ENCODE peak calls at places on chromosomes 3 and 15, in seven cellular contexts. O is PC-3, Z is astrocyte, N is astrocyte of the spinal cord, D is stomach, L is H9, U is neural crest cell. T is an unnamed sample.

GRCh38 chr3:15585111-15585844 is 16.1 kb downstream of the HACL1 start:
- DNase-seq in D (peak), L (no peak), U (no peak), O (no peak), N (no peak), Z (no peak), T (no peak)

GRCh38 chr3:20035019-20035418 is 5.2 kb upstream of the KAT2B start:
- DNase-seq in U (no peak), Z (no peak), O (no peak), D (no peak), L (no peak), N (no peak), T (no peak)

GRCh38 chr15:25736451-25736850 is 126.7 kb downstream of the ATP10A start:
- DNase-seq in U (no peak), N (no peak), L (no peak), O (no peak), D (no peak), Z (peak), T (no peak)

GRCh38 chr3:155739154-155739553 is 5.7 kb downstream of the PLCH1 start:
- DNase-seq in O (no peak), Z (no peak), N (no peak), U (no peak), L (no peak), D (no peak), T (no peak)

GRCh38 chr3:100001514-100002270 is 112.6 kb downstream of the FILIP1L start:
- DNase-seq in O (peak), N (no peak), L (no peak), U (no peak), Z (no peak), D (no peak), T (no peak)

GRCh38 chr3:179544981-179545645 is 17.6 kb upstream of the ACTL6A start:
- DNase-seq in Z (peak), U (no peak), L (no peak), O (peak), D (no peak), N (peak), T (no peak)

GRCh38 chr3:33597257-33597689 is 120.8 kb downstream of the CLASP2 start:
- DNase-seq in O (no peak), N (no peak), L (no peak), D (no peak), U (no peak), Z (no peak), T (no peak)

GRCh38 chr3:69821133-69821532 is 81.9 kb downstream of the MITF start:
- DNase-seq in O (no peak), U (no peak), L (no peak), N (no peak), Z (peak), D (no peak), T (no peak)

GRCh38 chr15:64751464-64751863 is 23.9 kb downstream of the RBPMS2 start:
- DNase-seq in N (no peak), U (no peak), O (no peak), D (no peak), L (no peak), Z (no peak), T (no peak)

DNA sequence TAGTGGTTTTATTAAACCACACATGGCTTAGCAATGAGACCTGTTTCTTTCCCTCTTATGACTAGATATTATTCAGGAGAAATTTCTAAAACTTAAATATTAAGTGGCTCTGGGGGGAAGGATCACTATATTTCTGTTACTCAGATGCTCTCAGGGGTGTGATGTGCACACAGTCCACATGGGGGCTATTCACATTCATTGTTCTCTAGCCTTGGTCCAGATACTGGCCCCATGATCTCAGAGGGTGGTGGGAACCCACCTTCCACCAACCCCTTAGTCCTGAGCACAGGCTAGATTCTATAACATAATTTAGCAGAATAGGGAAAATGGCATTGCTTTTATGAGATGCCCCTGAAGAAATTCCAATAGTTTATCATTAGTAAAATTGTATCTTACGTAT is 149.0 kb upstream of the ST8SIA2 start:
- DNase-seq in D (no peak), L (no peak), U (no peak), N (no peak), O (no peak), Z (no peak), T (no peak)
- TF ChIP-seq CTCF in D (no peak), L (no peak), U (peak), N (no peak), O (no peak), Z (no peak), T (peak)

DNA sequence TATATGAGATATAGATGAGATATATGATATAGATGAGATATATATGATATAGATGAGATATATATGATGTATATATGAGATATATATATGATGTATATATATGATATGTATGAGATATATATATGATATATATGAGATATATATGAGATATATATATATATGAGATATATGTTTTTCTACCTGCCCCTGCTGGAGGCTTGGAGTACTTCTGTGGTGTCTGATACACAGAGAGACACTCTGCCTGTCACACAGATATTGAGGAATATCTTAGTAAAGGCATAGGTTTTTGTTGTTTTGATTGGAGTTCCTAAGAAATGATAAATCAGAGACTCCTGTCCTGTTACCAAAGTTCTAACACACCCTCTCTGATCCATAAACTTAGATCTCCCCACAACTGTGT is 43.0 kb downstream of the TMEM41A start:
- DNase-seq in N (no peak), L (no peak), Z (no peak), O (peak), U (no peak), D (no peak), T (no peak)
- TF ChIP-seq CTCF in N (no peak), L (peak), Z (no peak), O (no peak), U (peak), D (no peak), T (no peak)

DNA sequence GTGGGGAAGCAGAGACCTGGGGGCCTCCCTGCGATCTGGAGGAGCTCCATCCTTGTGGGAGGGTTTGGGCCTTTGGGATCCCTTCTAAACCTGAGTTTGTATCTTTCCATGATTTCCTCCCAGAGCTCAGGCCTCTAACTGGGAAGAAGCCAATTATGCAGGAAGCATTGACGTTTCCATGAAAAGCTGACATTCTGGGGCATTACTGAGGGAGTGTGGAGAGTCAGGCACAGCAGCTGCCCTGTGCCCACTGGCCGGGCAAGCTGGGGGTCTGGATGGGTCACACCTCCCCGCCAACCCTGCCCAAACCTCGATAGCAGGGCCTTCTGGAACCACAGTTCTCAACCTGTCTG is 74.9 kb downstream of the EFCAB12 start:
- DNase-seq in N (no peak), Z (no peak), U (no peak), D (no peak), L (no peak), O (no peak), T (no peak)
- TF ChIP-seq CTCF in N (no peak), Z (no peak), U (no peak), D (no peak), L (no peak), O (no peak), T (no peak)

DNA sequence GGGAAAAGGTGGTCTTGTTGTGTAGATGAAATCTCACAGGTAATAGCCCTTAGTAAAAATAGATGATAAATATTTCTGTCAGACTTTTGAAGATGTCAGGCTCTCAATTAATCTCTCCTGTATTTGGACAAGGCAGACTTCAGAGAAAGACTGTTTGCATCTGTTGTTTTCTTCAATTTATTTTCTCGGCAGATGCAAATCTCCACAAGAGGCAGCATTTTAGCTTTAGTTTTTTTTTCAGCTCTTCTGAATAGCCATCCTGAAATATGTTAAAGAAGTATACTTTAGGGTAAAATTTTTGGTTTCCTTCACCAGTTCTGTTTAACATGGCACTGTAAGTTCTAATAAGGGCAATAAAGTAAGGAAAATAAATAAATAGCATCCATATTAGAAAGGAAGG is 685.1 kb downstream of the SI start:
- DNase-seq in L (no peak), Z (no peak), N (no peak), O (no peak), D (no peak), U (no peak), T (no peak)
- TF ChIP-seq CTCF in L (peak), Z (no peak), N (peak), O (no peak), D (no peak), U (no peak), T (no peak)

DNA sequence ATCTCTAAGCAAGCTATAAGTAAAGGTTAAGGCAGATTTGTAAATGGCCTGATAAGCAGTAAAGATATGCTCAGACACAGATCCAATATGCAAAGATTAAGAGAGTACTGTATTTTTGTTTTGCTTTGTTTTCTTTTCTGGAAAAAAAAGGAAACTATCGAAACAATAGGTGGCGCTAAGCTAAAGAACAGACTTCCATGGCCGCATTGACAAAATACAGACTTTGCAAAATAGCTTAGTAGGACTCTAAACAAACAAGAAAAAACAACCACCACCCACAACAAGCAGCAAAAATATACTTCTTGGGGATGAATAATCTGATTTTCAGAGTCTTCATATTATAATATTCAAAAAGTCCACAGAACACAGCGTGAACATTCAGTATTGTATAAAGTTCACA is 758.4 kb upstream of the ROBO1 start:
- DNase-seq in O (peak), L (no peak), N (no peak), U (no peak), D (no peak), Z (no peak), T (no peak)
- TF ChIP-seq CTCF in O (peak), L (peak), N (peak), U (peak), D (no peak), Z (peak), T (peak)

DNA sequence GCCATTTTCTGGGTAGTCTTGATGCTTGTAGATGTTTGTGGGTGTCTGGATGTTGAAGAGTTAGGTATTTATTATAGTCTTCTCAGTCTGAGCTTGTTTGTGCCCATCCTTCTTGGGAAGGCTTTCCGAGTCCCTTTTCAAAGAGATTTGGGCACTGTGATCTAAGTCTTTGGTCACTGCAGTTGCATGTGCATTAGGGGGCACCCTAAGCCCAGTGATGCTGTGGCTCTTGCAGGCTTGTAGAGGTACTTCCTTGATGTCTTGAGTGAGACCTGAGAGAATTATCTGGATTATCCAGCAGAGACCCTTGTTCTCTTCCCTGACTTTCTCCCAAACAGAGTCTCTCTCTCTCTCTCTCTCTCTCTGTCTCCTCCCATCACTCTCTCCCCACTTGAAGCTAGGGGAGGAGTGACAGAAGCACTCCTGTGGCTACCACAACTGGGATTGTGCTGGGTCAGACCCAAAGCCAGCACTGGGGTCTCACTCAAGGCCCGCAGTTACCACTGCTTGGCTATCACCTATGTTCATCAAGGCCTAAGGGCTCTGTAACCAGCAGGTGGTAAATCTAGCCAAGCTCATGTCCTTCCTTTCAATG is 68.5 kb downstream of the TMCO5A start:
- DNase-seq in O (peak), U (peak), D (peak), Z (peak), N (peak), L (peak), T (peak)
- TF ChIP-seq CTCF in O (peak), U (peak), D (peak), Z (peak), N (peak), L (peak), T (no peak)

DNA sequence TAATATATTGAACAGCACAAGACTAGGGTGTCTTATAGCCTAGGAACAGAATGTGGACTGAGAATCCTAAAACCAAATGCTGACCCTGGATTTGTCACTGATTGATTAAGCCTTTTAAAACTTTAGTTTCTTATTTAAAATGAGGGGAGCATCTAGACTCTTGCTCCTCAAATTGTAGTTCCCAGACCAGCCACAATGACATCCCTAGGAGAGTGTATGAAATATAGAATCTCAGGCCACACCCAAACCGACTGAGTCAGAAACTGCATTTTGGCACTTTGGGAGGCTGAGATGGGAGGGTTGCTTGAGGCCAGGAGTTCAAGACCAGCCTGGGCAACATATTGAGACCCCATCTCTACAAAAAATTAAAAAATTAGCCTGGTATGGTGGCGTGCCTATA is 287.8 kb upstream of the UMPS start:
- DNase-seq in D (no peak), O (peak), L (no peak), N (no peak), U (no peak), Z (no peak), T (no peak)
- TF ChIP-seq CTCF in D (no peak), O (no peak), L (no peak), N (no peak), U (no peak), Z (no peak), T (no peak)

DNA sequence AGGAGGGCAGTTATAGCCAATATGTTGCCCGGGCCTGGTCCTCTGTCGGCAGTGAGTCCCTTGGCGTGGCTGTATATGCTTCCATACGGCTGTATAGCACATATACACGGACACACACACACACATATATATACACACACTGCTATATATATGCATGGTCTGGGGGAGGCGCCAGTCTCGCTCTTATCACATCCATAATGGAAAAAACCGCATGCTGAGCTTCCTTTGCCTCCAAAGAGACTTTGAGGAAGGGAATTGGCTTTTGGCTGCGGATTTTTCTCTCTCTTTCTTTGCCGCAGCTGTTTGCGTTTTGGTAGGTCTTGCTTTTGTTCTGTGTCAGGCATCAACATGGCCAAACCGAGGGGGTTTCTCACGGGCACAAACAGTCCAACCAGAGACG is 11.3 kb upstream of the TMEM115 start:
- DNase-seq in L (no peak), O (peak), N (no peak), U (no peak), D (no peak), Z (no peak), T (peak)
- TF ChIP-seq CTCF in L (peak), O (peak), N (peak), U (peak), D (no peak), Z (peak), T (no peak)

DNA sequence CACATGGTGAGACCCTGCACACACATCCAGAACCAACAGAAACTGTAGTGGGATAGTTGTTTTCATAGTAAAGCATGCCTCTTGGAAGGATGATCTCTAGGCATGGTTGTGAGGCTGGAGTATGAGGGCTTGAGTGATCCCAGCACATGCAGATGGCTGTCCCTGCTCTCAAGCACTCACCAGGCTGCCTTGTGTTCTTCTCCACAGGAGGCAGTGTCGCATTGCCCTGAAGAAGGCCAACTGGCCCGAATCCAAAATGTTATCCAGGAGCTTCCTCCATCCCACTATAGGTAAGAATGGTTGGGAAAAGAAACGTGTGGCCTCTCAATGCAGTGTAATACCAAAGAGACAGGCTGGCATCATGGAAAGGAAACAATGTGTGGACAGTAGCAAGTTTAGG is 82.7 kb downstream of the TMEM39A start:
- DNase-seq in U (no peak), O (peak), D (no peak), Z (no peak), N (no peak), L (no peak), T (no peak)
- TF ChIP-seq CTCF in U (no peak), O (peak), D (no peak), Z (no peak), N (no peak), L (no peak), T (no peak)

DNA sequence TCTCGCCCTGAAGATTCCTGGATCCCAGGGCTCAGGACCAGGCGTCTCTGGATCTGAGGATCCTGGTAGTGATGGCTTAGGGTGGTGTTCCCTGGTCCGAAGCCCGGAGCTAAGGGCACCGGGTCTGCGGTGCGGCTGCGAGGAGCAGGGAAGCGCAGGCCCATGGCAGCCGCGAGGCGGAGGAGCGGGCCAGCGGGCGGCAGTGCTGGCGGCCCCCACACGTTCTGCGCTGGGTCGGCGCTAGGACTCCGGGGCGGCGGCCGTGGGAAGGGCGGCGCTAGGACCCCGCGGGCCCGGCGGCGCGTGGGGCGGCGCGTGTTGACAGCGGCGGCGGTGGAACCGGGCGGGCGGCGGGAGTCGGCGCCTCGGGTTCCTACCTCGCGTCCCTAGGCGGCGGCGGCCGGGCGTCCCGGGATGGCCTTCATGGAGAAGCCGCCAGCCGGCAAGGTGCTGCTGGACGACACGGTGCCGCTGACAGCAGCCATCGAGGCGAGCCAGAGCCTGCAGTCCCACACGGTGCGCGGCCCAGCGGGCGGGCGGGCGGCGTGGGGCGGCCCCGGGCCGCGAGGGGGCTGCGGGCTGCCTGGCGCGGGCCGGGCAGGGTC is at the start of gene PXK:
- DNase-seq in U (peak), O (peak), N (peak), D (peak), L (peak), Z (peak), T (peak)
- TF ChIP-seq CTCF in U (no peak), O (peak), N (no peak), D (no peak), L (no peak), Z (no peak), T (no peak)

T was measured in endothelial cell.